ENCODE peak calls at places on chromosomes 2 and 18, in four cellular contexts. One of them, this sample, is unnamed.

GRCh38 chr2:174546519-174547506 is 50.8 kb downstream of the WIPF1 start:
- DNase-seq in retina: no peak
- DNase-seq in NCI-H510A treated with DMSO at 0.1 percent for 48 hours: peak
- DNase-seq in NCI-H2081: peak
- DNase-seq in this sample: peak

GRCh38 chr2:60699617-60700016 is 56.5 kb upstream of the PAPOLG start:
- DNase-seq in NCI-H510A treated with DMSO at 0.1 percent for 48 hours: no peak
- DNase-seq in retina: no peak
- DNase-seq in NCI-H2081: no peak
- DNase-seq in this sample: no peak

GRCh38 chr2:221388891-221389290 is 183.2 kb downstream of the EPHA4 start:
- DNase-seq in NCI-H510A treated with DMSO at 0.1 percent for 48 hours: no peak
- DNase-seq in retina: no peak
- DNase-seq in NCI-H2081: no peak
- DNase-seq in this sample: no peak

GRCh38 chr2:162056796-162057399 is 17.1 kb downstream of the DPP4 start:
- DNase-seq in NCI-H510A treated with DMSO at 0.1 percent for 48 hours: no peak
- DNase-seq in retina: no peak
- DNase-seq in NCI-H2081: no peak
- DNase-seq in this sample: no peak

GRCh38 chr2:176413786-176414185 is 144.5 kb downstream of the MTX2 start:
- DNase-seq in retina: no peak
- DNase-seq in NCI-H2081: no peak
- DNase-seq in NCI-H510A treated with DMSO at 0.1 percent for 48 hours: no peak
- DNase-seq in this sample: no peak

GRCh38 chr2:122433123-122433754 is 677.8 kb downstream of the TSN start:
- DNase-seq in NCI-H2081: no peak
- DNase-seq in retina: no peak
- DNase-seq in NCI-H510A treated with DMSO at 0.1 percent for 48 hours: no peak
- DNase-seq in this sample: no peak

GRCh38 chr2:16020389-16021008 is 80.1 kb downstream of the MYCN start:
- DNase-seq in NCI-H510A treated with DMSO at 0.1 percent for 48 hours: no peak
- DNase-seq in retina: no peak
- DNase-seq in NCI-H2081: no peak
- DNase-seq in this sample: no peak

GRCh38 chr2:26246818-26247217 is 2.1 kb downstream of the HADHB start:
- DNase-seq in NCI-H510A treated with DMSO at 0.1 percent for 48 hours: no peak
- DNase-seq in NCI-H2081: no peak
- DNase-seq in retina: no peak
- DNase-seq in this sample: no peak

GRCh38 chr2:33131820-33132219 is 185.1 kb downstream of the LTBP1 start:
- DNase-seq in NCI-H510A treated with DMSO at 0.1 percent for 48 hours: no peak
- DNase-seq in retina: no peak
- DNase-seq in NCI-H2081: no peak
- DNase-seq in this sample: no peak

GRCh38 chr2:203328735-203329549 is 748 bp downstream of the ABI2 start:
- DNase-seq in retina: peak
- DNase-seq in NCI-H2081: peak
- DNase-seq in NCI-H510A treated with DMSO at 0.1 percent for 48 hours: peak
- DNase-seq in this sample: peak

GRCh38 chr2:6934758-6935638 is 17.8 kb downstream of the RNF144A start:
- DNase-seq in retina: no peak
- DNase-seq in NCI-H2081: no peak
- DNase-seq in NCI-H510A treated with DMSO at 0.1 percent for 48 hours: no peak
- DNase-seq in this sample: no peak

GRCh38 chr18:75548353-75548752 is 120.8 kb upstream of the SMIM21 start:
- DNase-seq in retina: peak
- DNase-seq in NCI-H510A treated with DMSO at 0.1 percent for 48 hours: no peak
- DNase-seq in NCI-H2081: peak
- DNase-seq in this sample: no peak

GRCh38 chr2:217099561-217099960 is 239.7 kb upstream of the TNP1 start:
- DNase-seq in NCI-H2081: no peak
- DNase-seq in NCI-H510A treated with DMSO at 0.1 percent for 48 hours: no peak
- DNase-seq in retina: no peak
- DNase-seq in this sample: peak

GRCh38 chr2:98269274-98269673 is 77.0 kb upstream of the CNGA3 start:
- DNase-seq in retina: no peak
- DNase-seq in NCI-H510A treated with DMSO at 0.1 percent for 48 hours: peak
- DNase-seq in NCI-H2081: peak
- DNase-seq in this sample: peak